ENCODE peak calls at places on chromosomes 2 and 18, in five cellular contexts. One of them, this sample, is unnamed.

GRCh38 chr2:181674466-181674865 is 5.9 kb downstream of the NEUROD1 start:
- DNase-seq in activated T-helper 1 cell treated with anti-CD3 and anti-CD28 coated beads, Interleukin-2, amount 50 U/mL, for 16 hours: no peak
- DNase-seq in KG1: no peak
- DNase-seq in stimulated activated CD4-positive, alpha-beta T cell treated with anti-CD3 and anti-CD28 coated beads, Interleukin-1b, Interleukin-23, amount 100 ng/mL, for 48 hours: no peak
- DNase-seq in HT1080: no peak
- DNase-seq in this sample: no peak

GRCh38 chr2:226213717-226214116 is 585.9 kb downstream of the IRS1 start:
- DNase-seq in KG1: no peak
- DNase-seq in activated T-helper 1 cell treated with anti-CD3 and anti-CD28 coated beads, Interleukin-2, amount 50 U/mL, for 16 hours: no peak
- DNase-seq in HT1080: peak; percentile 78
- DNase-seq in stimulated activated CD4-positive, alpha-beta T cell treated with anti-CD3 and anti-CD28 coated beads, Interleukin-1b, Interleukin-23, amount 100 ng/mL, for 48 hours: no peak
- DNase-seq in this sample: no peak

GRCh38 chr2:209472386-209472832 is 48.6 kb downstream of the MAP2 start:
- DNase-seq in activated T-helper 1 cell treated with anti-CD3 and anti-CD28 coated beads, Interleukin-2, amount 50 U/mL, for 16 hours: no peak
- DNase-seq in stimulated activated CD4-positive, alpha-beta T cell treated with anti-CD3 and anti-CD28 coated beads, Interleukin-1b, Interleukin-23, amount 100 ng/mL, for 48 hours: no peak
- DNase-seq in HT1080: peak; percentile 50
- DNase-seq in KG1: no peak
- DNase-seq in this sample: no peak

GRCh38 chr2:173943139-173943538 is 22.0 kb downstream of the SP3 start:
- DNase-seq in stimulated activated CD4-positive, alpha-beta T cell treated with anti-CD3 and anti-CD28 coated beads, Interleukin-1b, Interleukin-23, amount 100 ng/mL, for 48 hours: no peak
- DNase-seq in HT1080: no peak
- DNase-seq in activated T-helper 1 cell treated with anti-CD3 and anti-CD28 coated beads, Interleukin-2, amount 50 U/mL, for 16 hours: no peak
- DNase-seq in KG1: no peak
- DNase-seq in this sample: no peak

GRCh38 chr18:56443508-56443907 is 194.9 kb downstream of the TXNL1 start:
- DNase-seq in KG1: no peak
- DNase-seq in activated T-helper 1 cell treated with anti-CD3 and anti-CD28 coated beads, Interleukin-2, amount 50 U/mL, for 16 hours: no peak
- DNase-seq in stimulated activated CD4-positive, alpha-beta T cell treated with anti-CD3 and anti-CD28 coated beads, Interleukin-1b, Interleukin-23, amount 100 ng/mL, for 48 hours: no peak
- DNase-seq in HT1080: no peak
- DNase-seq in this sample: no peak

GRCh38 chr2:127197475-127198385 is 22.4 kb downstream of the CYP27C1 start:
- DNase-seq in stimulated activated CD4-positive, alpha-beta T cell treated with anti-CD3 and anti-CD28 coated beads, Interleukin-1b, Interleukin-23, amount 100 ng/mL, for 48 hours: peak; percentile 60
- DNase-seq in HT1080: peak; percentile 65
- DNase-seq in KG1: peak; percentile 25
- DNase-seq in activated T-helper 1 cell treated with anti-CD3 and anti-CD28 coated beads, Interleukin-2, amount 50 U/mL, for 16 hours: peak; percentile 15
- DNase-seq in this sample: no peak

GRCh38 chr2:206392118-206392517 is 51.2 kb upstream of the ADAM23 start:
- DNase-seq in activated T-helper 1 cell treated with anti-CD3 and anti-CD28 coated beads, Interleukin-2, amount 50 U/mL, for 16 hours: no peak
- DNase-seq in HT1080: peak; percentile 65
- DNase-seq in stimulated activated CD4-positive, alpha-beta T cell treated with anti-CD3 and anti-CD28 coated beads, Interleukin-1b, Interleukin-23, amount 100 ng/mL, for 48 hours: peak; percentile 10
- DNase-seq in KG1: no peak
- DNase-seq in this sample: no peak

GRCh38 chr2:141311430-141311829 is 819.4 kb downstream of the LRP1B start:
- DNase-seq in HT1080: peak; percentile 3
- DNase-seq in stimulated activated CD4-positive, alpha-beta T cell treated with anti-CD3 and anti-CD28 coated beads, Interleukin-1b, Interleukin-23, amount 100 ng/mL, for 48 hours: no peak
- DNase-seq in KG1: no peak
- DNase-seq in activated T-helper 1 cell treated with anti-CD3 and anti-CD28 coated beads, Interleukin-2, amount 50 U/mL, for 16 hours: no peak
- DNase-seq in this sample: no peak

GRCh38 chr2:19812166-19812565 is 89.6 kb downstream of the TTC32 start:
- DNase-seq in activated T-helper 1 cell treated with anti-CD3 and anti-CD28 coated beads, Interleukin-2, amount 50 U/mL, for 16 hours: no peak
- DNase-seq in KG1: no peak
- DNase-seq in stimulated activated CD4-positive, alpha-beta T cell treated with anti-CD3 and anti-CD28 coated beads, Interleukin-1b, Interleukin-23, amount 100 ng/mL, for 48 hours: no peak
- DNase-seq in HT1080: no peak
- DNase-seq in this sample: peak; percentile 49

GRCh38 chr2:190420822-190421221 is 12.7 kb downstream of the MFSD6 start:
- DNase-seq in KG1: no peak
- DNase-seq in stimulated activated CD4-positive, alpha-beta T cell treated with anti-CD3 and anti-CD28 coated beads, Interleukin-1b, Interleukin-23, amount 100 ng/mL, for 48 hours: no peak
- DNase-seq in HT1080: no peak
- DNase-seq in activated T-helper 1 cell treated with anti-CD3 and anti-CD28 coated beads, Interleukin-2, amount 50 U/mL, for 16 hours: no peak
- DNase-seq in this sample: no peak

GRCh38 chr2:241849616-241850543 is 8.8 kb downstream of the PDCD1 start:
- DNase-seq in HT1080: no peak
- DNase-seq in stimulated activated CD4-positive, alpha-beta T cell treated with anti-CD3 and anti-CD28 coated beads, Interleukin-1b, Interleukin-23, amount 100 ng/mL, for 48 hours: no peak
- DNase-seq in activated T-helper 1 cell treated with anti-CD3 and anti-CD28 coated beads, Interleukin-2, amount 50 U/mL, for 16 hours: no peak
- DNase-seq in KG1: no peak
- DNase-seq in this sample: no peak

GRCh38 chr2:74293191-74294065 is 49.8 kb downstream of the SLC4A5 start:
- DNase-seq in KG1: no peak
- DNase-seq in stimulated activated CD4-positive, alpha-beta T cell treated with anti-CD3 and anti-CD28 coated beads, Interleukin-1b, Interleukin-23, amount 100 ng/mL, for 48 hours: no peak
- DNase-seq in HT1080: peak; percentile 13
- DNase-seq in activated T-helper 1 cell treated with anti-CD3 and anti-CD28 coated beads, Interleukin-2, amount 50 U/mL, for 16 hours: no peak
- DNase-seq in this sample: no peak

GRCh38 chr2:95761556-95761955 is 169.8 kb downstream of the TRIM43 start:
- DNase-seq in KG1: no peak
- DNase-seq in activated T-helper 1 cell treated with anti-CD3 and anti-CD28 coated beads, Interleukin-2, amount 50 U/mL, for 16 hours: no peak
- DNase-seq in HT1080: no peak
- DNase-seq in stimulated activated CD4-positive, alpha-beta T cell treated with anti-CD3 and anti-CD28 coated beads, Interleukin-1b, Interleukin-23, amount 100 ng/mL, for 48 hours: no peak
- DNase-seq in this sample: no peak

GRCh38 chr2:7838636-7839035 is 843.2 kb upstream of the ID2 start:
- DNase-seq in activated T-helper 1 cell treated with anti-CD3 and anti-CD28 coated beads, Interleukin-2, amount 50 U/mL, for 16 hours: no peak
- DNase-seq in HT1080: peak; percentile 57
- DNase-seq in stimulated activated CD4-positive, alpha-beta T cell treated with anti-CD3 and anti-CD28 coated beads, Interleukin-1b, Interleukin-23, amount 100 ng/mL, for 48 hours: no peak
- DNase-seq in KG1: no peak
- DNase-seq in this sample: no peak

GRCh38 chr2:163604941-163605555 is 130.8 kb downstream of the FIGN start:
- DNase-seq in KG1: no peak
- DNase-seq in stimulated activated CD4-positive, alpha-beta T cell treated with anti-CD3 and anti-CD28 coated beads, Interleukin-1b, Interleukin-23, amount 100 ng/mL, for 48 hours: no peak
- DNase-seq in activated T-helper 1 cell treated with anti-CD3 and anti-CD28 coated beads, Interleukin-2, amount 50 U/mL, for 16 hours: no peak
- DNase-seq in HT1080: peak; percentile 44
- DNase-seq in this sample: no peak

GRCh38 chr2:7819316-7819715 is 862.5 kb upstream of the ID2 start:
- DNase-seq in activated T-helper 1 cell treated with anti-CD3 and anti-CD28 coated beads, Interleukin-2, amount 50 U/mL, for 16 hours: no peak
- DNase-seq in stimulated activated CD4-positive, alpha-beta T cell treated with anti-CD3 and anti-CD28 coated beads, Interleukin-1b, Interleukin-23, amount 100 ng/mL, for 48 hours: no peak
- DNase-seq in KG1: no peak
- DNase-seq in HT1080: no peak
- DNase-seq in this sample: no peak

GRCh38 chr2:71385008-71385407 is 53.4 kb downstream of the ZNF638 start:
- DNase-seq in stimulated activated CD4-positive, alpha-beta T cell treated with anti-CD3 and anti-CD28 coated beads, Interleukin-1b, Interleukin-23, amount 100 ng/mL, for 48 hours: no peak
- DNase-seq in KG1: no peak
- DNase-seq in HT1080: peak; percentile 33
- DNase-seq in activated T-helper 1 cell treated with anti-CD3 and anti-CD28 coated beads, Interleukin-2, amount 50 U/mL, for 16 hours: no peak
- DNase-seq in this sample: no peak